ENCODE peak calls at places on chromosomes 3 and 15, in four cellular contexts. Z is K562, T is HL-60, C is GM12878. D is an unnamed sample.

GRCh38 chr3:196284396-196284795 is 3.1 kb downstream of the PCYT1A start:
- DNase-seq in C (no peak), T (no peak), Z (no peak), D (no peak)

GRCh38 chr3:188389711-188390346 is 235.9 kb downstream of the LPP start:
- DNase-seq in Z (no peak), T (peak), C (no peak), D (peak)

GRCh38 chr15:85583404-85584390 is 203.3 kb downstream of the AKAP13 start:
- DNase-seq in T (no peak), C (peak), Z (no peak), D (no peak)

GRCh38 chr3:143628971-143629370 is 219.3 kb downstream of the SLC9A9 start:
- DNase-seq in Z (no peak), T (no peak), C (no peak), D (no peak)

GRCh38 chr3:147299656-147300055 is 106.7 kb downstream of the ZIC4 start:
- DNase-seq in Z (no peak), T (no peak), C (no peak), D (no peak)

GRCh38 chr3:46759239-46760152 is 41.8 kb upstream of the PRSS50 start:
- DNase-seq in T (no peak), Z (no peak), C (no peak), D (no peak)

GRCh38 chr15:46329876-46330275 is 695.0 kb downstream of the SQOR start:
- DNase-seq in T (no peak), Z (no peak), C (no peak), D (no peak)

GRCh38 chr3:188003188-188004171 is 150.5 kb upstream of the LPP start:
- DNase-seq in C (no peak), T (no peak), Z (no peak), D (no peak)

GRCh38 chr3:105365536-105366301 is 990 bp upstream of the ALCAM start:
- DNase-seq in C (no peak), T (no peak), Z (no peak), D (no peak)

GRCh38 chr3:64242435-64242834 is 17.2 kb upstream of the PRICKLE2 start:
- DNase-seq in Z (no peak), T (no peak), C (no peak), D (no peak)

GRCh38 chr3:114253505-114253904 is 16.1 kb upstream of the ZNF80 start:
- DNase-seq in C (no peak), Z (no peak), T (no peak), D (no peak)

GRCh38 chr3:137332296-137332695 is 374.5 kb downstream of the IL20RB start:
- DNase-seq in Z (no peak), C (peak), T (no peak), D (no peak)

GRCh38 chr3:33426630-33427341 is 13.4 kb downstream of the UBP1 start:
- DNase-seq in C (no peak), Z (no peak), T (no peak), D (no peak)

GRCh38 chr15:74786659-74787165 is 4.8 kb downstream of the CSK start:
- DNase-seq in Z (no peak), C (no peak), T (no peak), D (no peak)

GRCh38 chr15:82936966-82937647 is 15.4 kb downstream of the HOMER2 start:
- DNase-seq in C (no peak), T (no peak), Z (no peak), D (no peak)

GRCh38 chr3:112681822-112682325 is 40.9 kb upstream of the CCDC80 start:
- DNase-seq in C (no peak), T (no peak), Z (no peak), D (no peak)

GRCh38 chr3:132284756-132285619 is 32.2 kb upstream of the ACP3 start:
- DNase-seq in C (no peak), Z (no peak), T (no peak), D (no peak)

GRCh38 chr3:1987983-1988382 is 110.7 kb upstream of the CNTN4 start:
- DNase-seq in Z (no peak), T (no peak), C (no peak), D (no peak)

GRCh38 chr3:170839518-170840100 is 30.4 kb downstream of the RPL22L1 start:
- DNase-seq in T (no peak), Z (no peak), C (no peak), D (no peak)

GRCh38 chr15:31574761-31575160 is 248.1 kb downstream of the KLF13 start:
- DNase-seq in Z (no peak), C (no peak), T (no peak), D (no peak)

GRCh38 chr15:55829826-55830225 is 86.9 kb upstream of the PRTG start:
- DNase-seq in Z (no peak), T (no peak), C (peak), D (no peak)

GRCh38 chr3:45819543-45819942 is 22.4 kb downstream of the LZTFL1 start:
- DNase-seq in C (no peak), Z (no peak), T (no peak), D (no peak)

GRCh38 chr3:37729119-37729518 is 132.6 kb upstream of the CTDSPL start:
- DNase-seq in Z (no peak), C (no peak), T (no peak), D (no peak)

GRCh38 chr3:152396867-152397266 is 128.1 kb downstream of the MBNL1 start:
- DNase-seq in Z (no peak), C (no peak), T (no peak), D (no peak)

GRCh38 chr15:25850154-25851111 is 12.7 kb downstream of the ATP10A start:
- DNase-seq in C (peak), Z (peak), T (peak), D (peak)

GRCh38 chr3:149247929-149248691 is 26.5 kb upstream of the CP start:
- DNase-seq in C (no peak), T (no peak), Z (no peak), D (no peak)

GRCh38 chr3:99659965-99660364 is 21.6 kb downstream of the COL8A1 start:
- DNase-seq in T (no peak), C (no peak), Z (no peak), D (no peak)
- TF ChIP-seq POLR2AphosphoS5 in T (no peak), C (no peak), Z (no peak), D (no peak)

DNA sequence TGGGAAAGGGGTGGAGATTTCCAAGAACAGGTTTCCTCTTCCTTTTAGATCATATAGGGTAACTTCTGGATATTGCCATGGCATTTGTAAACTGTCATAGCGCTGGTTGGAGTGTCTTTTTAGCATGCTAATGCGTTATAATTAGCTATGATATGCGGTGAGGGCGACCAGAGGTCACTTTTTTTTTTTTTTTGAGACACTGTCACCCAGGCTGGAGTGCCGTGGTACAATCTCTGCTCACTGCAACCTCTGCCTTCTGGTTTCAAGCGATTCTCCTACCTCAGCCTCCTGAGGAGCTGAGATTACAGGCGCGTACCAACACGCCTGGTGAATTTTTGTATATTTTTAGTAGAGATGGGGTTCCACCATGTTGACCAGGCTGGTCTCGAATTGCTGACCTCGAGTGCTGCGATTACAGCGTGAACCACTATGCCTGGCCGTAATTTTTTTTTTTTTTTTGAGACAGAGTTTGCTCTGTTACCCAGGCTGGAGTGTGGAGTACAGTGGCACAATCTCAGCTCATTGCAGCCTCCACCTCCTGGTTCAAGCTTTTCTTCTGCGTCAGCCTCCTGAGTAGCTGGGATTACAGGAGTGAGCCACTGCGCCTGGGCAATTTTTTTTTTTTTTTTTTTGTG is 33.9 kb downstream of the KLHDC8B start:
- DNase-seq in Z (no peak), C (no peak), T (no peak), D (no peak)
- TF ChIP-seq SPI1 in Z (no peak), C (no peak), T (no peak), D (no peak)

GRCh38 chr3:139317660-139318430 is 26.0 kb upstream of the MRPS22 start:
- DNase-seq in T (no peak), C (no peak), Z (peak), D (no peak)
- TF ChIP-seq POLR2AphosphoS5 in T (no peak), C (no peak), Z (peak), D (no peak)

GRCh38 chr15:78790027-78790426 is 21.2 kb downstream of the ADAMTS7 start:
- DNase-seq in Z (no peak), C (no peak), T (peak), D (no peak)

GRCh38 chr15:78789615-78790014 is 21.6 kb downstream of the ADAMTS7 start:
- DNase-seq in C (no peak), Z (no peak), T (no peak), D (no peak)

GRCh38 chr15:78788261-78788660 is 23.0 kb downstream of the ADAMTS7 start:
- DNase-seq in Z (no peak), C (no peak), T (no peak), D (no peak)

GRCh38 chr15:78795043-78795442 is 16.2 kb downstream of the ADAMTS7 start:
- DNase-seq in T (no peak), C (no peak), Z (no peak), D (no peak)

DNA sequence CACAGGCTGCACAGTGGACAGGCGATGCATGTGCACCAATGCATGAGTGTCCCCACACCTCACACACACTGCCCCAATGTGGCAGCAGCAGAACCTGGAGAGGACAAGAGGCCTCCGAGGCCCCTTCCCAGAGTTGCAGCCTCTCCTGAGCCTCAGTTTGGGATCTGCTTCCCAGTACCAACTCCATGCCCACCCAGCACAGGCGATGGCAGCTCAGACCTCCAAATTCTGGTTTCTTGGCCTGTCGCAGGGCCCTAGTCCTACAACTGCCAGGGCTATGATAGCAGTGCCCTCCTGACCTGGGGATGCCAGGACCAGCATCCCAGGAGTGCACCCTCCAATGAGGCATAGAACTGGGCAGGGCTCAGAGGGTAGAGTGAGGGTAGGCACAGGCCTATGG is 19.9 kb downstream of the ADAMTS7 start:
- DNase-seq in C (no peak), Z (no peak), T (no peak), D (no peak)
- TF ChIP-seq SPI1 in C (no peak), Z (no peak), T (no peak), D (no peak)

DNA sequence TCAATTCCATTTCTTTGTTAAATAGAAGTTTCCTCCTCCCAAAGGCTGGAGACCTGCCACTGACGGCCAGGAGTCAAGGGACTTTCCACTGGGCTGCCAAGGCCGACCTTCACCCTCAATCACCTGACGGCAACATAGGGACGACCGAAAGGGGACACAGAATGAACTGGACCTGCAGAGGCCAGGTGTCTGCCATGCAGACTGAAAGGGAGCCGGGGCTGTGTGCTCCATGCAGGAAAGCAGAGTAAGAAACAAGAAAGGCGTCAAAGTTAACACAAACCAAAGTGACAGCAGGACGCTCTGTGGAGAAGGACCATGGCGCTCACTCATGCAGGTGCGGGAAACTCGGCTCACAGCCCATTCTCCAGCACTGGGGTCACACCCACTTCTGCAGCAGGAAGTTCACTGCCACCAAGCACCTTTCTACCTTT is 26.1 kb downstream of the ZXDC start:
- DNase-seq in C (no peak), Z (no peak), T (no peak), D (no peak)
- TF ChIP-seq POLR2AphosphoS5 in C (no peak), Z (no peak), T (no peak), D (no peak)

GRCh38 chr3:15726043-15726442 is 71.7 kb downstream of the ANKRD28 start:
- DNase-seq in T (no peak), C (peak), Z (no peak), D (peak)
- TF ChIP-seq SPI1 in T (no peak), C (no peak), Z (no peak), D (no peak)

DNA sequence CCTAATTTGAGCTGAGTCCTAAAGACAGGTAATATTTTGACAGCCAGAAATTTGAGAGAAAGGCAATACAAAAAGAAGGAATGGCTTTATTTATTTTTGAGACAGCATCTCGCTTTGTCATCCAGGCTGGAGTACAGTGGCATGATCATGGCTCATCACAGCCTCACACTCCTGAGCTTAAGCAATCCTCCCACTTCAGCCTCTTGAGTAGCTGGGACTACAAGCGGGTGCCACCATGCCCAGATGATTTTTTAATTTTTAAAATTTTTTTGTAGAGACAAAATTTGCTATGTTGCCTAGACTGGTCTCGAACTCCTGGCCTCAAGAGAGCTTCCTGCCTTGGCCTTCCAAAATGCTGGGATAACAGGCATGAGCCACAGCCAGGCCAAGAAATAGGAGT is 77.4 kb upstream of the SLC4A7 start:
- DNase-seq in T (no peak), C (no peak), Z (no peak), D (no peak)
- TF ChIP-seq POLR2AphosphoS5 in T (no peak), C (no peak), Z (no peak), D (no peak)

D was measured in GM12891.